ENCODE peak calls at places on chromosomes 2 and 18, in seven cellular contexts. U is cardiac muscle cell, I is heart right ventricle, F is GM23248, O is psoas muscle, A is fibroblast of lung, V is brain microvascular endothelial cell. C is an unnamed sample.

GRCh38 chr2:223088866-223089265 is 36.9 kb downstream of the KCNE4 start:
- DNase-seq in I (no peak), V (peak), A (no peak), O (no peak), U (no peak), F (no peak), C (no peak)

GRCh38 chr18:77087391-77088141 is 45.0 kb downstream of the MBP start:
- DNase-seq in U (peak), F (peak), I (peak), V (no peak), A (peak), O (peak), C (no peak)

GRCh38 chr2:45610281-45611019 is 617 bp downstream of the SRBD1 start:
- DNase-seq in F (peak), U (peak), I (peak), V (peak), A (peak), O (peak), C (peak)

GRCh38 chr2:173818285-173818684 is 146.9 kb downstream of the SP3 start:
- DNase-seq in U (no peak), O (no peak), A (no peak), I (no peak), F (no peak), V (no peak), C (no peak)

GRCh38 chr18:7020995-7021777 is 96.4 kb downstream of the LAMA1 start:
- DNase-seq in F (peak), O (no peak), V (no peak), U (no peak), I (no peak), A (no peak), C (no peak)

GRCh38 chr2:23480991-23481797 is 96.2 kb downstream of the KLHL29 start:
- DNase-seq in O (no peak), A (peak), F (peak), U (peak), I (no peak), V (peak), C (no peak)

GRCh38 chr2:150169230-150169629 is 318.2 kb downstream of the RND3 start:
- DNase-seq in U (peak), O (peak), V (peak), I (peak), A (peak), F (peak), C (no peak)

GRCh38 chr2:97745474-97746172 is 32.2 kb downstream of the ZAP70 start:
- DNase-seq in V (no peak), F (no peak), I (no peak), U (no peak), O (no peak), A (no peak), C (peak)

GRCh38 chr18:13452448-13452811 is 233.9 kb downstream of the LDLRAD4 start:
- DNase-seq in I (no peak), V (peak), O (peak), U (peak), F (peak), A (peak), C (no peak)

GRCh38 chr18:3151379-3152264 is 68.1 kb downstream of the MYOM1 start:
- DNase-seq in I (no peak), O (no peak), F (peak), A (peak), V (no peak), U (peak), C (no peak)

GRCh38 chr2:190361572-190361971 is 18.2 kb downstream of the INPP1 start:
- DNase-seq in O (no peak), F (no peak), U (no peak), V (no peak), I (no peak), A (no peak), C (no peak)

GRCh38 chr18:26301681-26302080 is 75.4 kb downstream of the TAF4B start:
- DNase-seq in F (peak), O (no peak), A (peak), V (peak), I (no peak), U (peak), C (no peak)

GRCh38 chr2:224764565-224765236 is 48.5 kb upstream of the CCDC195 start:
- DNase-seq in U (no peak), V (no peak), I (no peak), F (no peak), O (no peak), A (no peak), C (peak)

GRCh38 chr2:235989591-235989990 is 178.6 kb downstream of the GBX2 start:
- DNase-seq in U (no peak), A (no peak), O (no peak), F (no peak), I (no peak), V (no peak), C (no peak)

GRCh38 chr18:32956591-32957310 is 183.9 kb upstream of the KLHL14 start:
- DNase-seq in I (no peak), V (peak), O (no peak), F (peak), U (peak), A (peak), C (no peak)

GRCh38 chr2:120957905-120958304 is 222.2 kb downstream of the GLI2 start:
- DNase-seq in U (no peak), O (peak), F (no peak), A (no peak), V (no peak), I (peak), C (no peak)

GRCh38 chr2:228613133-228613532 is 431.6 kb upstream of the SPHKAP start:
- DNase-seq in A (peak), U (peak), F (peak), V (peak), I (no peak), O (no peak), C (peak)

GRCh38 chr2:26410764-26411243 is 9.1 kb downstream of the DRC1 start:
- DNase-seq in F (no peak), O (no peak), A (no peak), U (no peak), V (no peak), I (no peak), C (no peak)

GRCh38 chr2:227374158-227374557 is 4.9 kb downstream of the TM4SF20 start:
- DNase-seq in V (no peak), F (peak), I (no peak), A (peak), O (no peak), U (peak), C (no peak)

GRCh38 chr2:63856302-63856600 is 14.6 kb downstream of the UGP2 start:
- DNase-seq in U (no peak), I (no peak), A (no peak), V (no peak), O (no peak), F (no peak), C (no peak)

GRCh38 chr18:3264362-3264761 is 2.4 kb downstream of the MYL12B start:
- DNase-seq in A (no peak), I (no peak), O (no peak), F (peak), V (no peak), U (no peak), C (no peak)

GRCh38 chr2:74199871-74200305 is 1.5 kb downstream of the MTHFD2 start:
- DNase-seq in U (peak), O (no peak), A (no peak), V (no peak), I (no peak), F (peak), C (no peak)

GRCh38 chr18:5868218-5868904 is 27.0 kb downstream of the TMEM200C start:
- DNase-seq in I (peak), U (peak), V (peak), O (peak), A (peak), F (peak), C (peak)

GRCh38 chr18:49510393-49511115 is 23.5 kb upstream of the C18orf32 start:
- DNase-seq in A (peak), U (peak), O (peak), I (peak), V (peak), F (peak), C (no peak)

GRCh38 chr2:128235581-128235980 is 83.1 kb downstream of the HS6ST1 start:
- DNase-seq in O (peak), F (no peak), I (no peak), A (no peak), V (no peak), U (no peak), C (no peak)

GRCh38 chr2:128236491-128237035 is 82.1 kb downstream of the HS6ST1 start:
- DNase-seq in A (peak), I (no peak), O (peak), F (peak), V (peak), U (peak), C (no peak)

GRCh38 chr2:128234613-128235012 is 84.1 kb downstream of the HS6ST1 start:
- DNase-seq in I (no peak), U (no peak), A (no peak), F (no peak), V (no peak), O (peak), C (no peak)

GRCh38 chr2:128237911-128238697 is 80.6 kb downstream of the HS6ST1 start:
- DNase-seq in O (peak), A (peak), V (no peak), F (no peak), U (no peak), I (no peak), C (no peak)

GRCh38 chr2:128237081-128237534 is 81.6 kb downstream of the HS6ST1 start:
- DNase-seq in U (no peak), O (peak), V (peak), A (peak), I (no peak), F (peak), C (no peak)
- H3K27ac ChIP-seq in U (no peak), O (no peak), V (peak), A (peak), I (peak), F (peak), C (no peak)

GRCh38 chr2:62569907-62570793 is 64.2 kb upstream of the TMEM17 start:
- DNase-seq in V (no peak), A (no peak), O (no peak), U (no peak), F (no peak), I (no peak), C (no peak)
- H3K27ac ChIP-seq in V (no peak), A (no peak), O (no peak), U (no peak), F (no peak), I (no peak), C (no peak)

GRCh38 chr18:54737986-54738385 is 90.3 kb upstream of the RAB27B start:
- DNase-seq in A (peak), F (peak), U (peak), V (peak), O (no peak), I (no peak), C (no peak)
- H3K27ac ChIP-seq in A (no peak), F (no peak), U (no peak), V (peak), O (no peak), I (no peak), C (no peak)

DNA sequence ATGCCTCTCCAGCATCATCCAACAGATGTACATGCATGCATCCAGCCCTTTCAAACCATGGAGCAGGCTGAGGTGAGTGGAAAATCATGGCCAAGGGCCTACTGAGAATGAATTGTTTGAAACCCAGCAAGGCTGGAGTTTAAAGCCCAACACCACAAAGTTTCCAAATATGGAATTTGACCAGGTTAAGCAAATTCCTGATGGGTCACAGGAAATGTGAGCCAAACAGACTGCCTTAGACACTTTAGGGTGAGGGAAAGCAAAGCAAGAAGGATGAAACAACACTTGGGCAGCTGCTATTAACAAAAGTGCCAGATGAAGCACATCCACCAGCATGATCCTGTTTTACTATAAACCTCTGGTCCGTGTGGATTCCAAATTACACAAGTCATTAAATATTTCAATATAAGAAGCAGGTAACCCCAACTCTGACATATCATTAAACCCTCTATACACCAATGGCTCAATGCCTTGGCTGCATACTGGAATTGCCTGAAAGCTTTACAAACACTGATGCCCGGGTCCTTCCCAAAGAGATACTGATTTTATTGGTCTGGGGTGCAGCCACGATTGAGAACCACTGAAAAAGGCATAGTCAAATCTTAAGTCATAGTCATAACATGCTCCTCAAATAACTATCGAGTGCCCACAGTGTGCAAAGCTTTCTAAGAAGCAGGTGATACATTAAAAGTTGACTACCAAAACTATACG is 9.1 kb downstream of the KLF7 start:
- DNase-seq in A (peak), V (no peak), F (no peak), I (no peak), O (no peak), U (peak), C (no peak)
- H3K27ac ChIP-seq in A (no peak), V (no peak), F (peak), I (peak), O (no peak), U (no peak), C (no peak)

GRCh38 chr2:218878486-218878885 is 2.2 kb upstream of the WNT10A start:
- DNase-seq in U (no peak), F (no peak), I (no peak), O (peak), A (no peak), V (no peak), C (no peak)

GRCh38 chr2:218877331-218877730 is 3.3 kb upstream of the WNT10A start:
- DNase-seq in F (no peak), U (no peak), I (no peak), V (no peak), O (peak), A (no peak), C (no peak)

GRCh38 chr2:218877891-218878290 is 2.8 kb upstream of the WNT10A start:
- DNase-seq in A (no peak), I (no peak), U (no peak), F (no peak), O (peak), V (no peak), C (no peak)

GRCh38 chr2:218875692-218876246 is 4.9 kb upstream of the WNT10A start:
- DNase-seq in V (no peak), A (no peak), U (no peak), O (no peak), I (no peak), F (no peak), C (no peak)

DNA sequence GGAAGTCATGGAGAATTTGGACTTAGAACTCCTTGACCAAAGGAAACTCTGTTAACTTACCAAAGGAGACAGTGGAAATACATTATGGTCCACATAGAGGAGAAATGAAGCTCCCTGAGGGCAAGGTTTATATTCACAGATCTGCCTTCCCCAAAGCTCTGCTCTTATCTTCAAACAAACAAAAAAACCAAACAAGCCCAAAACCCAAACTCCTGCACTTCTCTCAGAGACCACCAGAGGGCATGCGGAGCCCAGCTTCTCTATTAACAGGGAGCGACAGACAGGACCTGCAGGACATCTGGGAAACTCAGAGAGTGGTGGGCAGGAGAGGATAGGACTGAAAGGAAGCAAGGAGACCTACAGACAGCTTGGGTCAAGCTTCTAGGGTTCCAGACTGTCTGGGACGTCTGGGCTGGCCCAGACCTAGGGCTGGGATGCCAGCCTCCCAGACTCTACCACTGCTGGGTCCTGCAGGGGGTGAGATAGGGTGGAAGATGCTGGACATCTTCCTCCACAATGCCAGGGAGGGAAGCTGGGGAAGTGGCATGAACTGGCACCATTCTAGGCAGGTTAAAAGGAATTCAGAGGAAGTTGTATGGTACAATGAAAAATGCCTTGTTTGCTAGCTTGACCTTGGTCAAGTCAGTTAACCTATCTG is 4.0 kb upstream of the WNT10A start:
- DNase-seq in V (peak), I (no peak), A (peak), F (peak), O (peak), U (peak), C (peak)
- H3K27ac ChIP-seq in V (no peak), I (no peak), A (no peak), F (no peak), O (no peak), U (no peak), C (no peak)

GRCh38 chr2:85787981-85788340 is 34.2 kb downstream of the ATOH8 start:
- DNase-seq in V (no peak), F (no peak), U (no peak), I (no peak), O (no peak), A (no peak), C (no peak)
- H3K27ac ChIP-seq in V (no peak), F (no peak), U (no peak), I (no peak), O (no peak), A (no peak), C (no peak)

GRCh38 chr2:158955974-158956373 is 12.5 kb upstream of the TANC1 start:
- DNase-seq in I (no peak), U (no peak), A (no peak), O (no peak), V (no peak), F (no peak), C (no peak)

GRCh38 chr2:158958365-158958764 is 10.1 kb upstream of the TANC1 start:
- DNase-seq in O (no peak), I (no peak), U (no peak), F (no peak), A (no peak), V (no peak), C (no peak)

GRCh38 chr2:158949300-158949699 is 19.1 kb upstream of the TANC1 start:
- DNase-seq in V (no peak), F (no peak), I (no peak), O (no peak), U (no peak), A (no peak), C (no peak)

GRCh38 chr2:158953454-158953853 is 15.0 kb upstream of the TANC1 start:
- DNase-seq in V (peak), O (no peak), F (peak), I (no peak), A (peak), U (peak), C (no peak)

DNA sequence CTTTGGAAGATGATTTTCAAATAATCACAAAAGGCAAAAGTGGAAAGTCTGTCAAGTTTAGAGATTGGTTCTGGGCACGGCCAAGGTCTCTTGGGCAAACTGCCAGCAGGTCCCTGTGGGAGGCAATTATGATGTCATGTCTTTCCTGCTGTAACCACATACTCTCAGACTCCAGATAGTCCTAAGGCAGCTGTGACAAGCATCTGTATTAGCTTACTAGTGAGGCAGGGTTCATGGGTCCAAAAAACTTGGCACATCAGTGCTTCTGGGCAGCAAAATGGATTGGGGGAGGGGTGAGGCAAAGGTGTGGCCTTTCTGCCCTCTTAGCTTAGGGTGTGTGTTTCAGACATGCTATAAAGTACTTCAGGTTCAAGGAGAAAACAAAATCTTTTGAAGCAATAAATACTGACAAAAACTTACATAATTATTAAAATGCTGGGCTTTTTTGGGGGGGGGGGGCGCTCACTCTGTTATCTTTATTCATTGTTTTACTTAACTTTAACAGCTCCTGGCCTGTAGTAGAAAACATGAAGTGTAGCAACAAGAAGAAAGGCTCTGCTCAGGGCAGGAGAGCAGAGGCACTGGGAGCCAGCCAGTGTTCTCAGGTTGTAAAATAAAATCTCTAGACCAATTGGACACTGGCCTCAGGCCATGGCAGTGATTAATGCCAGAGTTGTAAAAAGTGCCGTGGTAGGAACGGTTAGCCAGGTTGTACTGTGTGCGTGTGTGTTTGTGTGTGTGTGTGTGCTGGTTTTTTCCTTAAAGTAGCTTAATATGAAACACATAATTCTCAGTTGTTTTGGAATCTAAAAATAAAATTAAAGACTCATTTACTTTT is 14.3 kb upstream of the TANC1 start:
- DNase-seq in U (peak), V (peak), I (peak), A (peak), F (peak), O (peak), C (no peak)
- H3K27ac ChIP-seq in U (no peak), V (peak), I (peak), A (no peak), F (no peak), O (no peak), C (no peak)

GRCh38 chr18:9506046-9506792 is 30.9 kb downstream of the RALBP1 start:
- DNase-seq in V (no peak), U (peak), F (peak), O (no peak), A (peak), I (no peak), C (no peak)
- H3K27ac ChIP-seq in V (no peak), U (peak), F (no peak), O (peak), A (no peak), I (no peak), C (no peak)

GRCh38 chr2:67399144-67399543 is 2.0 kb downstream of the ETAA1 start:
- DNase-seq in F (no peak), V (no peak), O (no peak), I (no peak), A (no peak), U (no peak), C (no peak)

GRCh38 chr2:67399831-67400489 is 2.8 kb downstream of the ETAA1 start:
- DNase-seq in U (peak), O (no peak), F (peak), V (peak), I (no peak), A (peak), C (no peak)

GRCh38 chr2:67394734-67395133 is 2.4 kb upstream of the ETAA1 start:
- DNase-seq in V (peak), I (no peak), F (peak), A (peak), O (no peak), U (peak), C (no peak)

GRCh38 chr2:67400560-67401464 is 3.7 kb downstream of the ETAA1 start:
- DNase-seq in U (no peak), O (no peak), F (peak), A (peak), I (no peak), V (no peak), C (no peak)

GRCh38 chr2:67397143-67397986 is at the start of gene ETAA1:
- DNase-seq in I (peak), F (peak), V (peak), U (peak), O (peak), A (peak), C (peak)
- H3K27ac ChIP-seq in I (peak), F (peak), V (peak), U (peak), O (peak), A (peak), C (peak)

C was measured in GM12878.